ENCODE peak calls at places on chromosomes 6 and 20, in four cellular contexts. X, Q, V and J are unnamed samples.

GRCh38 chr20:2470051-2470431 is 548 bp downstream of the SNRPB start:
- DNase-seq in V (peak), Q (peak), X (no peak), J (peak)

GRCh38 chr6:6783736-6784135 is 195.2 kb downstream of the LY86 start:
- DNase-seq in V (no peak), Q (no peak), X (no peak), J (no peak)

GRCh38 chr6:33407132-33407718 is 3.6 kb upstream of the PHF1 start:
- DNase-seq in X (no peak), V (peak), Q (no peak), J (peak)

GRCh38 chr6:41537359-41537758 is 8.8 kb upstream of the FOXP4 start:
- DNase-seq in V (no peak), X (no peak), Q (no peak), J (no peak)

GRCh38 chr20:59645761-59646171 is 41.4 kb downstream of the PHACTR3 start:
- DNase-seq in Q (no peak), X (no peak), V (peak), J (no peak)

GRCh38 chr6:66232890-66233289 is 525.9 kb upstream of the EYS start:
- DNase-seq in V (no peak), X (no peak), Q (no peak), J (no peak)

GRCh38 chr6:150177260-150178246 is 34.7 kb downstream of the PPP1R14C start:
- DNase-seq in X (no peak), V (peak), Q (no peak), J (no peak)

GRCh38 chr6:8245736-8246135 is 143.4 kb upstream of the EEF1E1 start:
- DNase-seq in V (no peak), Q (no peak), X (no peak), J (no peak)

GRCh38 chr6:131013495-131013894 is 49.5 kb downstream of the EPB41L2 start:
- DNase-seq in X (no peak), V (peak), Q (no peak), J (peak)

GRCh38 chr6:85498596-85499258 is 48.8 kb downstream of the NT5E start:
- DNase-seq in Q (no peak), V (no peak), X (no peak), J (no peak)

GRCh38 chr6:125789576-125790402 is 971 bp upstream of the NCOA7 start:
- DNase-seq in V (peak), Q (peak), X (no peak), J (peak)

GRCh38 chr6:15501806-15502450 is 160.9 kb downstream of the DTNBP1 start:
- DNase-seq in Q (no peak), V (peak), X (no peak), J (peak)

GRCh38 chr6:110518281-110518623 is 41.8 kb upstream of the SLC22A16 start:
- DNase-seq in Q (no peak), X (no peak), V (peak), J (peak)

GRCh38 chr6:39638126-39638822 is 86.9 kb downstream of the KIF6 start:
- DNase-seq in Q (no peak), X (no peak), V (no peak), J (no peak)

GRCh38 chr6:165984743-165985142 is 182.9 kb downstream of the TBXT start:
- DNase-seq in V (no peak), Q (no peak), X (no peak), J (no peak)

DNA sequence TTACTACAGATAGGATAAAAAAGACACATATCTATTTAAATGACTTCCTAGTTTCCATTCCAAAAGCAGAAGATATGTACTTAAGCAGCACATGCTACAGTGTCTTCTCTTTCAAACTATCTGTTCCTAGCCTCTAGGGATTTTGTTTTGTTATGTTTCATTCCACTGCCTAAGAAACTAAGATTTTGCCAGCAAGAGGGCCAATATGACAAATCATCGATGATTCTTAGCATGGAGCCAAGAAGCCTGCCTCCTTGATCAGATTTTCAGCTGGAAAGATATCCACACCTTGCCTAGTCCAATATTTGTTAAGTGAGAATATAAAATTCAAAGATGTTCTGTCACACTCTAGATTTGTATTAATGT is 7.0 kb downstream of the SNX5 start:
- DNase-seq in Q (no peak), V (peak), X (no peak), J (no peak)
- H3K4me3 ChIP-seq in Q (peak), V (no peak), X (no peak), J (no peak)

GRCh38 chr20:57375652-57376230 is 15.5 kb upstream of the RBM38 start:
- DNase-seq in X (no peak), Q (no peak), V (no peak), J (no peak)
- H3K4me3 ChIP-seq in X (no peak), Q (no peak), V (no peak), J (no peak)

GRCh38 chr20:836188-836587 is 2.7 kb downstream of the FAM110A start:
- DNase-seq in X (no peak), V (no peak), Q (no peak), J (no peak)
- H3K4me3 ChIP-seq in X (no peak), V (no peak), Q (no peak), J (no peak)

DNA sequence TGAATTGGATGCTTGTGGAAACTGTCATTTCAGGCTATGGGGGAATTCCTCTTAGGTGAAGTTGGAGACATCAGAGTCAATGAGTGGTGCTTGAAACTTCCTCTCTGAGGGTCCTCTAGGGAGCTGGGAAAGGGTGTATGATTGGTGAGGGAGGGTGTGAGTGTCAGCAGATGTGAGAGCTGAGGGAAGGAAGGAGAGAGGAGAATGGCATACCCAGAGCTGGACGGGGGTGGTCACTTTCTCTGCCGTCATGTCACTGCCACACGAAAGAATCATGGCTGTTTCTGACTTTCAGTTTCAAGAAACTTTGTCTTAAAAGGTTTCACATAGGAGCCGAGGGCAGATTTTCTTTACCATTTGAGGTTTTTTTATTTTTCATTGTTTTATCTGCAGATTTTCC is 50.3 kb downstream of the DEK start:
- DNase-seq in V (no peak), X (no peak), Q (no peak), J (no peak)
- H3K4me3 ChIP-seq in V (no peak), X (no peak), Q (no peak), J (no peak)

DNA sequence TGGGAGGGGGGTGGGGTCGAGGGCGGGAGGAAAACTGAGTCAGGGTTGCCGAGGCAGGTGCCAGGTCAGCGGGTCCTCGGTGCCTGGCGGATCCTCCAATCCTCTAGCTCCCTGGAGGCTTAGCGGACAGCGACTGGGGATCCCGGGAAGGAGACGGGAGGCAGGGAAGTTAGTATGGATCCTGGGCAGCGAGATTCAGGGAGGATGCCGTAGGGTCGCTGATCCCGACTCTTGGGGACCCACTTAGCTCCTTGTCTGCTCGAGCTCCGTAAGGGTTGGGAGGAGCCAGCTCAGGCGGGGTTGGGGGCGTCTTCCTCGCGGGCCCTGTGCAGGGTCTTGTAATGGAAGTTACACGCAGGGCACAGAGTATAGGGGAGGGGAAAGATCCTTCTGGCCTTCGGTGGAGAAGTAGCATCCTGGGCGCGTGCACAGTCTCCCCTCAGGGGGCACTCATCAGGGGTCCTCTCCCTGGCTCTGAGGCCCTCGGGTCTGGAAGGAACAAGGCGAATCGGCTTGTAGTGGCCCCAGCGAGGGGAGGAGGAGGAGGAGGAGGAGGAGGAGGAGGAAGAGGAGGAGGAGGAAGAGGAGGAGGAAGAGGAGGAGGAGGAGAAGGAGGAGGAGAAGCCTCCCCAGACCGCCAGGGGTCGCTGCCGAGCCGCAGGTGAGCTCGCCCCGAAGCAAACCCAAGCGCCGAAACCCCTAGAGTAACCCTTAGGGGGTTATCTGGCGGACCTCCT is 6.4 kb upstream of the SLC12A5 start:
- DNase-seq in V (peak), X (peak), Q (peak), J (peak)
- H3K4me3 ChIP-seq in V (peak), X (no peak), Q (no peak), J (peak)

DNA sequence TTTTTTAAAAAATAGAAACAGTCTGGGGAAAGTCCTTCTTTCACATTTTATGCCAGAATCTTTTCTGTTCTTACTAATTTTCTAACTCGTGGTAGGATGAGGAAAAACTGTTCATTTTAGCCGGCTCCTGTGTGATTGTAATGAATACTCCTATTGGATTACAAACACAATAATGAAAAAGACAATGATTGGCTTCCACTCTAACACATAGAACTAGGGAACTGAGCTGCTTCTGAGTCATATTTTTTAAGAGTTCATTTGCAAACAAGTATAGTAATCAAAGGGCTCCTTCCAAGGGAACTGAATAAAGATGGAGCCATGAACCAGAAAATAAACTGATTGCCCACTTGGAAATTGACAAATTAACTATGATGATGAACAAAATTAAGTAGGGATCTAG is 265.3 kb upstream of the TCF21 start:
- DNase-seq in V (no peak), X (no peak), Q (no peak), J (no peak)
- H3K4me3 ChIP-seq in V (no peak), X (no peak), Q (no peak), J (no peak)

DNA sequence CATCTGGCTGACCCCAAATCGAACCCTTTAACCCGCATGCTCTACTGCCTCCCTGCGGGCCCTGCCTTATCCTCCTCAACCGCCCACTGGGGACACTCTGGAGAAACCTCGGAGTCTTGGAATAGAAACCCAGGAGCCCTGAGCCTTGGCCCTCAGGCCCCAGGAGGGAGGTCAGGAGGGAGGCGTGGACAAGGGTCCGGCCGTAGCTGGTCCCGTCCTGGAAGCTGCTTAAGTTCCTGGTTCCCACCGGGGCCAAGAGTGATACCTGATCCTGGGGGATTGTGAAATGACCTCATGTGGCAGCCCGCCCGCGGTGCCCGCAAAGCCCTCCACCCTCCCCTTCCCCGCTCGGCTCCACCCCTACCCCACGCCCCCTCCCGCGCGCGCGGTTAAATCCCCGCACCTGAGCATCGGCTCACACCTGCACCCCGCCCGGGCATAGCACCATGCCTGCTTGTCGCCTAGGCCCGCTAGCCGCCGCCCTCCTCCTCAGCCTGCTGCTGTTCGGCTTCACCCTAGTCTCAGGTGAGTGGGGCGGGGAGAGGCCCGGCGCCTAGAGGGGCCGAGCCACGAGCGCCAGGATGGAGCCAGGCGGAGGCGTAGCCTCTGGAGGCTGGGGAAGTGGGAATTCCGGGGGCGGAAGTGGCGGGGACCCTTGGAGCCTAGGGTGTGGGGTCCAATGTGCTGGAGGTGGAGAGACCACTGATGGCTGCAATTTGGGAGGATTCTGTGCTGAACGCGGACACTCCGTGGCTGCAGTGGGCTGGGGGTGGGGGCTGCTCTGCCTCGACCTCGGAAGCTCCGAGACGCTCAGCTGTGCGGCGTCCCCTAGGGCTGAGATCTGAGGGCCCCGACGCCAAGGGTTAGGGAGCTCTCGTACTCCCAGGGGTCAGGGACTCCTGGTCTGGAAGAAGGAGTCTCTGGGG is at the start of gene WFDC2:
- DNase-seq in V (no peak), X (no peak), Q (no peak), J (no peak)
- H3K4me3 ChIP-seq in V (peak), X (peak), Q (peak), J (peak)

GRCh38 chr6:93394471-93394870 is 24.9 kb downstream of the EPHA7 start:
- DNase-seq in X (no peak), Q (no peak), V (no peak), J (no peak)

GRCh38 chr6:93389192-93389591 is 30.2 kb downstream of the EPHA7 start:
- DNase-seq in X (no peak), V (no peak), Q (no peak), J (no peak)

GRCh38 chr6:93392797-93393196 is 26.6 kb downstream of the EPHA7 start:
- DNase-seq in X (no peak), Q (no peak), V (no peak), J (no peak)

GRCh38 chr6:93393554-93394074 is 25.7 kb downstream of the EPHA7 start:
- DNase-seq in V (no peak), Q (no peak), X (no peak), J (no peak)

GRCh38 chr6:93391982-93392381 is 27.4 kb downstream of the EPHA7 start:
- DNase-seq in Q (no peak), V (no peak), X (no peak), J (no peak)
- H3K4me3 ChIP-seq in Q (no peak), V (no peak), X (no peak), J (no peak)